ENCODE peak calls at places on chromosomes 2 and 18, in six cellular contexts. B is K562, G is A549, M is HepG2, I is GM12878, V is H1. O is an unnamed sample.

GRCh38 chr2:172970660-172971059 is 105.0 kb upstream of the MAP3K20 start:
- DNase-seq in B (no peak), G (no peak), M (no peak), I (no peak), V (no peak), O (no peak)

GRCh38 chr2:17763641-17764333 is 9.8 kb downstream of the GEN1 start:
- DNase-seq in B (no peak), G (no peak), M (no peak), I (no peak), V (no peak), O (no peak)

GRCh38 chr18:59881728-59882685 is 17.8 kb upstream of the PMAIP1 start:
- DNase-seq in B (no peak), G (no peak), M (peak), I (no peak), V (no peak), O (no peak)

GRCh38 chr2:68971591-68972231 is 2.7 kb upstream of the GKN1 start:
- DNase-seq in B (no peak), G (peak), M (no peak), I (no peak), V (no peak), O (no peak)

GRCh38 chr2:181573140-181573736 is 83.7 kb downstream of the CERKL start:
- DNase-seq in B (no peak), G (peak), M (peak), I (no peak), V (no peak), O (peak)

GRCh38 chr2:128498589-128498988 is 179.9 kb upstream of the HS6ST1 start:
- DNase-seq in B (no peak), G (no peak), M (no peak), I (no peak), V (no peak), O (no peak)

GRCh38 chr2:43246641-43247040 is 20.2 kb upstream of the ZFP36L2 start:
- DNase-seq in B (no peak), G (no peak), M (no peak), I (no peak), V (no peak), O (no peak)

GRCh38 chr2:183519371-183520056 is 395.3 kb downstream of the NUP35 start:
- DNase-seq in B (no peak), G (no peak), M (no peak), I (no peak), V (no peak), O (no peak)

GRCh38 chr2:24304621-24305020 is 55.7 kb downstream of the ITSN2 start:
- DNase-seq in B (no peak), G (no peak), M (no peak), I (no peak), V (no peak), O (no peak)

GRCh38 chr18:46215902-46216723 is 111.9 kb downstream of the HAUS1 start:
- DNase-seq in B (no peak), G (no peak), M (no peak), I (no peak), V (no peak), O (no peak)

GRCh38 chr18:46212398-46212797 is 108.2 kb downstream of the HAUS1 start:
- DNase-seq in B (no peak), G (no peak), M (no peak), I (no peak), V (no peak), O (no peak)

GRCh38 chr18:46214435-46214834 is 110.2 kb downstream of the HAUS1 start:
- DNase-seq in B (no peak), G (no peak), M (no peak), I (no peak), V (no peak), O (no peak)

GRCh38 chr18:46211816-46212215 is 107.6 kb downstream of the HAUS1 start:
- DNase-seq in B (no peak), G (no peak), M (no peak), I (no peak), V (no peak), O (no peak)

GRCh38 chr18:46213295-46213694 is 109.1 kb downstream of the HAUS1 start:
- DNase-seq in B (peak), G (peak), M (peak), I (no peak), V (no peak), O (peak)
- TF ChIP-seq MAX in B (no peak), G (no peak), M (no peak), I (no peak), V (no peak), O (no peak)

GRCh38 chr2:18987592-18988073 is 370.8 kb downstream of the OSR1 start:
- DNase-seq in B (no peak), G (peak), M (peak), I (no peak), V (no peak), O (peak)

GRCh38 chr2:18988557-18989232 is 369.7 kb downstream of the OSR1 start:
- DNase-seq in B (no peak), G (no peak), M (no peak), I (no peak), V (no peak), O (no peak)

GRCh38 chr2:18987021-18987420 is 371.4 kb downstream of the OSR1 start:
- DNase-seq in B (no peak), G (no peak), M (no peak), I (no peak), V (no peak), O (no peak)

GRCh38 chr2:18993756-18994155 is 364.7 kb downstream of the OSR1 start:
- DNase-seq in B (no peak), G (no peak), M (no peak), I (no peak), V (no peak), O (no peak)

GRCh38 chr2:18991177-18992168 is 366.9 kb downstream of the OSR1 start:
- DNase-seq in B (no peak), G (peak), M (no peak), I (no peak), V (no peak), O (no peak)
- TF ChIP-seq RAD21 in B (no peak), G (no peak), M (no peak), I (no peak), V (no peak), O (no peak)

DNA sequence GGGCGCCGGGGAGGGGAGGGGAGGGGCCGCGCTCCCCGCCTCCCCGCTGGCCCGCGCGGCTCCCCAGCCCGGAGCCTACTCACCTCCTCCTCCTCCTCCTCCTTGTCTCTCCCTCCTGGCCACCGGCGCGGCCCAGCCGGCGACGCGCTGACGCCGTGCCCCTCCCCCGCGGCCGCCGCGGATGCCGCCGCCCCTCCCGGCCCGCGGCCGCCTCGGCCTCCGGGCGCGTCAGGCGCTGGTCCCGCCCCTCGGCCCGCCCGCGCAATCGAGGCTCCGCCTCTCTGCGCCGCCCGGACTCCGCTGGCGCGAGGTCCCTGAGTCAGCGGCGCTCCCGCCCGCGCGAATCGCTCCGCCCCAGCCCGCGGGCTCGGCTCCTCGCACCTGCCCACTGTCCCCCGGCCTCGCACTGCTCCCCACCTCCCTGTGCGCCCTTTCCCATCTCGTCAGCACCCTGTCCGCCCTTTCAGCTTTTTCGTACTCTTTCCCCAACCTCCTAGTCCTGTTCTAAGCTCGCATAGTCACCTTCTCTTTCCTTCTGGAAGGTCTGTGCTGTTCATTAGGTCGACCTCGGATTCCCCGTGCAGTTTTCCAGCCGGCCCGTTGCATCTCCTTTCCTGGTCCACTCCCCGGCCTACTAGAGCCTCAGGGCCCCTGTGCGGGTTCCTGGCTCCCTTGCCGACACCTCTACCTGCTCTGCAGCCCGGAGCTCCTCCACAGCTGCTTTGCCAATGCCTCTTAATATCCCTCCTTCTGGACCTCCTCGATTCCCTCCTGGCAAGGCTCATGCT is 187.4 kb downstream of the ZEB2 start:
- DNase-seq in B (peak), G (peak), M (peak), I (no peak), V (peak), O (peak)
- TF ChIP-seq POLR2A in B (peak), G (peak), M (peak), I (peak), V (peak), O (no peak)

GRCh38 chr18:13542520-13542847 is 183.9 kb downstream of the FAM210A start:
- DNase-seq in B (no peak), G (no peak), M (no peak), I (no peak), V (no peak), O (no peak)
- TF ChIP-seq MAX in B (no peak), G (no peak), M (no peak), I (no peak), V (no peak), O (no peak)

DNA sequence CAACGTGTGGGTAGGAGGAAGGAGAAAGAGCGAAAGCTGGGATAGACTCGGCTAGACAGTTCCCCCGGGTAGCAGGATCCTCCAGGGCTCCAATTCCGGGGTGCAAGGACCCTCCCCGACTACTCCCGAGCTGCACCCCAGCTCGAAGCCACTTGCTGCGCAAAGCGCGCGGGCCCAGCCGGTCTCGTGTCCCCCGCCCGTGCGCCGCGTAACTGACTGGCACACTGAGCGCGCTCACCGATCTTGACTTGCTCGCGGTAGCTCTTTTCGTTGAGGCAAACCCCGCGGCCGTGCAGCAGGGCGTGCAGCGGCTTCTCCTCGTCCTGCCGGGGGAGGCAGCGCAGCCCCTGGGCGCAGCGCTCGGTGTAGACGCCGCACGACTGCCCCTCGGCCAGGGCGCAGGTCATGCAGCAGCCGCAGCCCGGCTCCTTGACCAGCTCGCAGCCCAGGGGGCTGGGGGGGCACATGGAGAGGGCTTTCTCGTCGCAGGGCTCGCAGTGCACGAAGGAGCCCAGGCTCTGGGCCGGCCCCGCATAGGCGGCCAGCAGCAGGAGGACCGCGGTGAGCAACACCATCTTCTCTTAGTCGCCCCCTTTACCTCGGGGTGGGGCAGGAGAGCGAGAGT is 1.0 kb downstream of the IGFBP5 start:
- DNase-seq in B (no peak), G (peak), M (no peak), I (no peak), V (no peak), O (no peak)
- TF ChIP-seq RAD21 in B (no peak), G (no peak), M (no peak), I (no peak), V (peak), O (no peak)

GRCh38 chr18:31942999-31943894 is at the start of gene TRAPPC8:
- DNase-seq in B (peak), G (peak), M (peak), I (peak), V (peak), O (peak)
- TF ChIP-seq POLR2A in B (peak), G (peak), M (peak), I (peak), V (peak), O (peak)

GRCh38 chr2:54666131-54666637 is 57.3 kb upstream of the EML6 start:
- DNase-seq in B (no peak), G (no peak), M (peak), I (no peak), V (no peak), O (no peak)
- TF ChIP-seq MAX in B (no peak), G (no peak), M (no peak), I (no peak), V (no peak), O (no peak)

DNA sequence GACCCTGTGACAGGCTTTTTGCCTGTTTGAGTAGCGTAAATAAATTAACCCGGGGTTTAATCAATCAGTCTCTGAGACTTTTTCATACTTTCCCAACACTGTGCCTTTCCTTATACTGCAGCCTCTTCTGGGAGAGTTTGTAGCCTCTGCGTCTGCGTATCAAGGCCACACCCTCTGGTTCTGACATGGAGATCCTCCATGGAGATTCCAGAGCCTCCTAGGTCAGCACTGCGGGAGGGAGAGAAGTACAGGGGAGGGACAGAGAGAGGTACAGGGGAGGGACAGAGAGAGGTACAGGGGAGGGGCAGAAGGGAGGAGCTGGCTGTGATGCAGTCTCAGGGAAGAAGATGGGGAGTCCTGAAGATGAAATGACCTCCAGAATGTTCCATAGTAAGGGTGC is 166.0 kb downstream of the ARL4C start:
- DNase-seq in B (no peak), G (no peak), M (no peak), I (no peak), V (no peak), O (no peak)
- TF ChIP-seq RAD21 in B (no peak), G (no peak), M (no peak), I (no peak), V (no peak), O (no peak)

GRCh38 chr2:190407662-190408537 is at the start of gene MFSD6:
- DNase-seq in B (peak), G (peak), M (no peak), I (no peak), V (no peak), O (no peak)
- TF ChIP-seq POLR2A in B (no peak), G (peak), M (no peak), I (peak), V (peak), O (no peak)

DNA sequence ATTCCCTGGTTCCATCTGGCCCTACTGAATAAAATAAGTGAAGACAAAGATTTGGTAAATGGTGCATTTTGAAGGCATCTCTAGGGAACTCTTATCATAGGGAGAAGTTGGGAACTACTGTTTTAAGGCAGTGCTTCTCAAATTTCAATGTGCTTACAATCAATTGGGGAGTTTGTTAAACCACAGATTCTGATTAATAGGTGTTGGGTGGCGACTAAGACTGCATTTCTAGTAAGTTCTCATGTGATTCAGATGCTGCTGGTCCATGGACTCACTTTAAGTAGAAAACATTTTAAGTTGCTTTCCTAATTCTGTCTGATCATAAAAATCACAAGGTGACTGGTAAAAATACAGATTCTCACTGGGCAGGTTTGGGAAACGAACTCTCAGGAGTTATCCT is 14.6 kb downstream of the FARSB start:
- DNase-seq in B (no peak), G (no peak), M (no peak), I (no peak), V (no peak), O (no peak)
- TF ChIP-seq MAX in B (no peak), G (no peak), M (no peak), I (no peak), V (no peak), O (no peak)